ENCODE peak calls at places on chromosomes 3 and 15, in nine cellular contexts. R, L, U, V, C, N, Z, A and P are unnamed samples.

GRCh38 chr15:28994830-28995180 is 109.0 kb downstream of the APBA2 start:
- DNase-seq in C (no peak), L (no peak), R (no peak), Z (no peak), A (no peak), U (no peak), N (no peak), V (no peak), P (no peak)

GRCh38 chr3:134294302-134294925 is 43.8 kb upstream of the RYK start:
- DNase-seq in A (no peak), L (no peak), N (no peak), Z (no peak), V (no peak), U (no peak), C (peak; percentile 8), R (no peak), P (no peak)

GRCh38 chr15:40815042-40815678 is 7.9 kb upstream of the DNAJC17 start:
- DNase-seq in A (no peak), U (no peak), N (no peak), Z (no peak), C (no peak), R (peak; percentile 75), L (no peak), V (no peak), P (no peak)

GRCh38 chr3:66567066-66567465 is 66.2 kb upstream of the LRIG1 start:
- DNase-seq in Z (no peak), R (no peak), N (no peak), U (no peak), V (no peak), L (no peak), A (no peak), C (no peak), P (peak; percentile 11)

GRCh38 chr3:196135693-196136639 is 54.1 kb upstream of the TFRC start:
- DNase-seq in Z (peak; percentile 77), V (no peak), C (no peak), R (no peak), A (no peak), N (no peak), U (no peak), L (no peak), P (peak; percentile 35)

GRCh38 chr3:9000041-9000440 is 36.8 kb upstream of the RAD18 start:
- DNase-seq in R (no peak), C (no peak), N (no peak), L (no peak), V (no peak), Z (no peak), U (no peak), A (no peak), P (no peak)

GRCh38 chr3:113758389-113759029 is 11.7 kb downstream of the ATP6V1A start:
- DNase-seq in U (no peak), L (no peak), C (no peak), Z (no peak), V (no peak), A (no peak), R (peak; percentile 71), N (no peak), P (no peak)

GRCh38 chr15:66780172-66780972 is 78.3 kb downstream of the SMAD6 start:
- DNase-seq in C (no peak), R (peak; percentile 70), A (peak; percentile 75), V (no peak), L (no peak), U (peak; percentile 26), Z (no peak), N (no peak), P (peak; percentile 61)

GRCh38 chr3:65534825-65535224 is 503.9 kb downstream of the MAGI1 start:
- DNase-seq in N (no peak), A (no peak), L (no peak), R (no peak), Z (no peak), V (no peak), U (no peak), C (no peak), P (no peak)

GRCh38 chr3:114418724-114419543 is 125.1 kb downstream of the TIGIT start:
- DNase-seq in V (no peak), N (peak; percentile 39), L (no peak), A (no peak), Z (no peak), U (no peak), C (no peak), R (peak; percentile 95), P (peak; percentile 73)

GRCh38 chr3:9066141-9066540 is 102.9 kb upstream of the RAD18 start:
- DNase-seq in R (no peak), C (no peak), Z (no peak), A (no peak), V (no peak), L (no peak), N (no peak), U (no peak), P (no peak)

GRCh38 chr3:123880998-123881561 is 3.1 kb downstream of the MYLK start:
- DNase-seq in L (no peak), N (no peak), R (peak; percentile 66), V (no peak), U (no peak), Z (peak; percentile 33), C (no peak), A (peak; percentile 24), P (peak; percentile 28)

GRCh38 chr3:127037423-127037841 is 54.5 kb downstream of the PLXNA1 start:
- DNase-seq in A (peak; percentile 85), L (no peak), C (no peak), N (no peak), U (no peak), V (peak; percentile 14), Z (no peak), R (no peak), P (no peak)

GRCh38 chr3:120561251-120562045 is 34.7 kb upstream of the NDUFB4 start:
- DNase-seq in A (peak; percentile 78), L (no peak), V (peak; percentile 66), C (peak; percentile 38), R (peak; percentile 83), U (no peak), N (peak; percentile 59), Z (peak; percentile 62), P (peak; percentile 86)

GRCh38 chr3:63441262-63441661 is 163.2 kb downstream of the SYNPR start:
- DNase-seq in C (no peak), N (no peak), V (no peak), R (no peak), L (no peak), Z (no peak), U (no peak), A (peak; percentile 36), P (peak; percentile 21)

GRCh38 chr15:92097473-92098178 is 244.1 kb downstream of the SLCO3A1 start:
- DNase-seq in N (peak; percentile 68), Z (peak; percentile 41), V (no peak), A (peak; percentile 60), C (peak; percentile 13), R (peak; percentile 69), L (no peak), U (no peak), P (peak; percentile 82)

GRCh38 chr3:27655536-27655935 is 66.6 kb downstream of the EOMES start:
- DNase-seq in C (no peak), N (no peak), U (no peak), V (no peak), A (no peak), Z (no peak), L (no peak), R (no peak), P (no peak)

DNA sequence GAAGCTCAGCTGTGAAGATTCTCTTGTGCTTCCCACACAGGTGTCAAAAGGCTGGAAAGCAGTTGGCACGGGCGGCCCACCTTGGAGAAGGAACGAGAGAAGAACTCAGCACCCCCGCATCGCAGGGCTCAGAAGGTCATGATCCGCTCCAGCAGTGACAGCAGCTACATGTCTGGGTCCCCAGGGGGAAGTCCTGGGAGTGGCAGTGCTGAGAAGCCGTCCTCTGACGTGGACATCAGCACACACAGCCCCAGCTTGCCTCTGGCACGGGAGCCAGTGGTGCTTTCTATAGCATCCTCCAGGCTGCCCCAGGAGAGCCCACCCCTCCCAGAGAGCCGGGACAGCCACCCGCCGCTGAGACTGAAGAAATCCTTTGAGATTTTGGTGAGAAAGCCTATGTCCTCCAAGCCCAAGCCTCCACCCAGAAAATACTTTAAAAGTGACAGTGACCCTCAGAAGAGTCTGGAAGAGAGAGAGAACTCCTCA is 31.4 kb downstream of the STARD5 start:
- DNase-seq in A (no peak), N (no peak), V (no peak), U (no peak), Z (no peak), C (no peak), R (no peak), L (no peak), P (no peak)
- H3K4me1 ChIP-seq in A (no peaks in the 10 kb centered on the region), N (peaks cover 3% of the 10 kb centered on the region), V (peaks cover 40% of the 10 kb centered on the region), U (peaks cover 14% of the 10 kb centered on the region), Z (peaks cover 4% of the 10 kb centered on the region), C (peaks cover 89% of the 10 kb centered on the region), R (no peaks in the 10 kb centered on the region), L (peaks cover 3% of the 10 kb centered on the region), P (no peaks in the 10 kb centered on the region)

GRCh38 chr3:31978553-31978952 is 2.5 kb downstream of the OSBPL10 start:
- DNase-seq in A (no peak), R (no peak), N (no peak), V (no peak), C (no peak), L (no peak), U (no peak), Z (no peak), P (no peak)
- H3K4me3 ChIP-seq in A (no peak overlapping the region), R (no peak overlapping the region), N (no peak overlapping the region), V (no peak overlapping the region), C (no peak overlapping the region), L (no peak overlapping the region), U (no peak overlapping the region), Z (no peak overlapping the region), P (no peak overlapping the region)

DNA sequence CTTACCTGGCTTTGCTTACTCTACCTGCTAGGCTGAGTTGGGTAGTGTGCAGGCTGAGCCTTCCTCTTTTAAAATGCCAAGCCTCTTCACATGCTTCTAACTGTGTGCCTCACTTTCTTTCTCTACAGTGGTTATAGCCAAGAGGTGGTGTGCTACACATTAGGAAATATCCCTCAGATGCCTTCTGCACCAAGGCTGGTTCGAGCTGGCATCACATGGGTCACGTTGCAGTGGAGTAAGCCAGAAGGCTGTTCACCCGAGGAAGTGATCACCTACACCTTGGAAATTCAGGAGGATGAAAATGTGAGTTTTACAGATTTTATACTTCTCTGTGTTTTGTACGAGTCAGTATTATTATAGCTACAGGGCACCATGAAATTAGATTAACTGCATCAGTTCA is 117.8 kb downstream of the GHSR start:
- DNase-seq in Z (no peak), R (no peak), U (no peak), C (no peak), V (no peak), N (no peak), L (no peak), A (no peak), P (no peak)
- H3K4me1 ChIP-seq in Z (peaks cover 4% of the 10 kb centered on the region), R (no peaks in the 10 kb centered on the region), U (peaks cover 11% of the 10 kb centered on the region), C (no peaks in the 10 kb centered on the region), V (peaks cover 11% of the 10 kb centered on the region), N (peaks cover 2% of the 10 kb centered on the region), L (no peaks in the 10 kb centered on the region), A (no peaks in the 10 kb centered on the region), P (no peaks in the 10 kb centered on the region)

DNA sequence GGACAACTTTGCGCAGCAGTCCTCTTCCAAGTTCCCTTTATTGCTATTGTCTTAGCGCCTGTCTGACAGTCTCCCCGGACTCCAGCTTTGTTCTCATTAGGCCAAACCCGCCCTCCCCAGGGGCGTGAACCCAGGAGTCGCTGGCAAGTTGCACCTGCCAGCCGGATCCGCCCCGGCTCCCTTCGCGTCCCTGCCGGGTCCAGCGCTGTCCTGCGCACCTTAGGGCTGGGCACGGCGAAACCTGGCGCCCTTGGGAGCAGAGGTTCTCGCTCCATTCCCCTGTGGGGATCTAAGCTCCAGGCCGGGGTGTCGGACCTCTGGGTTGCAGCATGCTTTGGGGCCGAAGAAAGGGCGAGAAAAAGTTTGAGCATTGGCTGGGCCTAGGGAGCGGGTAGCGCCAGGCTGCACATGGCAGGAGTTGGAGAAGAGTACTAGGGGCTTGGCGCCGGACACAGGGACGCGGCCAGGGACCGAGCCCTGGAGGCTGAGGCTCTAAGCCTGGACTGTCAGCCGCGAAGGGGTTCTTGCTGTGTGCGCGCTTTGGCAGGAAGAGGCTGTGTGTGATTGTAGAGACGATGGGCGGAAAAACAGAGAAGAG is 335.1 kb upstream of the THRB start:
- DNase-seq in R (peak; percentile 4), L (no peak), N (peak; percentile 29), U (no peak), C (no peak), Z (peak; percentile 17), V (no peak), A (peak; percentile 46), P (peak; percentile 32)
- H3K4me3 ChIP-seq in R (peak overlapping the region; percentile 64), L (peak overlapping the region; percentile 66), N (peak overlapping the region; percentile 52), U (peak overlapping the region; percentile 80), C (no peak overlapping the region), Z (peak overlapping the region; percentile 36), V (peak overlapping the region; percentile 69), A (peak overlapping the region; percentile 51), P (peak overlapping the region; percentile 90)